ENCODE peak calls at places on chromosomes 16 and 17, in four cellular contexts. U is cardiac muscle cell, O is lower lobe of right lung, Q is heart right ventricle. E is an unnamed sample.

GRCh38 chr17:57682667-57683066 is 62.4 kb downstream of the CCDC182 start:
- DNase-seq in Q (no peak), O (no peak), U (no peak), E (no peak)

GRCh38 chr16:58234831-58235595 is 37.1 kb upstream of the CSNK2A2 start:
- DNase-seq in O (no peak), Q (no peak), U (no peak), E (no peak)

GRCh38 chr17:68621065-68621464 is 19.9 kb upstream of the FAM20A start:
- DNase-seq in U (no peak), Q (no peak), O (no peak), E (no peak)

GRCh38 chr17:64410750-64411490 is 20.3 kb upstream of the PECAM1 start:
- DNase-seq in Q (no peak), O (no peak), U (no peak), E (no peak)

GRCh38 chr16:54282202-54282922 is 4.2 kb downstream of the IRX3 start:
- DNase-seq in O (peak; percentile 78), U (peak; percentile 62), Q (peak; percentile 76), E (no peak)

GRCh38 chr17:75125984-75126383 is 5.6 kb downstream of the NT5C start:
- DNase-seq in Q (no peak), O (no peak), U (no peak), E (no peak)

GRCh38 chr17:75587718-75588545 is at the start of gene MYO15B:
- DNase-seq in Q (peak; percentile 76), O (peak; percentile 85), U (peak; percentile 62), E (peak; percentile 84)

GRCh38 chr17:57940217-57940616 is 15.0 kb downstream of the CUEDC1 start:
- DNase-seq in U (no peak), O (no peak), Q (no peak), E (no peak)

GRCh38 chr16:27171584-27171983 is 31.7 kb upstream of the KDM8 start:
- DNase-seq in O (no peak), U (no peak), Q (no peak), E (no peak)

GRCh38 chr16:2813661-2814288 is 3.3 kb upstream of the PRSS21 start:
- DNase-seq in U (no peak), O (peak; percentile 12), Q (no peak), E (no peak)

GRCh38 chr16:85384831-85385462 is 228.2 kb upstream of the GSE1 start:
- DNase-seq in O (peak; percentile 46), U (no peak), Q (peak; percentile 7), E (no peak)

GRCh38 chr17:79114455-79115301 is 40.1 kb downstream of the ENGASE start:
- DNase-seq in Q (peak; percentile 65), U (peak; percentile 7), O (peak; percentile 72), E (no peak)

GRCh38 chr17:19646788-19647696 is 1.5 kb upstream of the ALDH3A2 start:
- DNase-seq in Q (no peak), O (no peak), U (peak; percentile 21), E (no peak)

GRCh38 chr17:614637-615546 is 99.7 kb downstream of the VPS53 start:
- DNase-seq in O (no peak), Q (no peak), U (no peak), E (no peak)

GRCh38 chr16:31333686-31334649 is 21.0 kb upstream of the ITGAX start:
- DNase-seq in O (no peak), U (peak; percentile 26), Q (no peak), E (no peak)

GRCh38 chr17:74903034-74903433 is 9.6 kb upstream of the FADS6 start:
- DNase-seq in Q (no peak), O (no peak), U (no peak), E (no peak)

GRCh38 chr16:8655184-8655717 is 19.2 kb upstream of the ABAT start:
- DNase-seq in O (no peak), Q (no peak), U (peak; percentile 27), E (no peak)

GRCh38 chr17:48335858-48336500 is 94.0 kb downstream of the SKAP1 start:
- DNase-seq in U (peak; percentile 67), O (no peak), Q (no peak), E (no peak)

GRCh38 chr17:33521784-33522183 is 228.7 kb upstream of the ASIC2 start:
- DNase-seq in O (no peak), Q (no peak), U (no peak), E (no peak)

GRCh38 chr16:11665071-11665491 is 3.2 kb upstream of the SNN start:
- DNase-seq in Q (no peak), U (no peak), O (no peak), E (peak; percentile 75)

DNA sequence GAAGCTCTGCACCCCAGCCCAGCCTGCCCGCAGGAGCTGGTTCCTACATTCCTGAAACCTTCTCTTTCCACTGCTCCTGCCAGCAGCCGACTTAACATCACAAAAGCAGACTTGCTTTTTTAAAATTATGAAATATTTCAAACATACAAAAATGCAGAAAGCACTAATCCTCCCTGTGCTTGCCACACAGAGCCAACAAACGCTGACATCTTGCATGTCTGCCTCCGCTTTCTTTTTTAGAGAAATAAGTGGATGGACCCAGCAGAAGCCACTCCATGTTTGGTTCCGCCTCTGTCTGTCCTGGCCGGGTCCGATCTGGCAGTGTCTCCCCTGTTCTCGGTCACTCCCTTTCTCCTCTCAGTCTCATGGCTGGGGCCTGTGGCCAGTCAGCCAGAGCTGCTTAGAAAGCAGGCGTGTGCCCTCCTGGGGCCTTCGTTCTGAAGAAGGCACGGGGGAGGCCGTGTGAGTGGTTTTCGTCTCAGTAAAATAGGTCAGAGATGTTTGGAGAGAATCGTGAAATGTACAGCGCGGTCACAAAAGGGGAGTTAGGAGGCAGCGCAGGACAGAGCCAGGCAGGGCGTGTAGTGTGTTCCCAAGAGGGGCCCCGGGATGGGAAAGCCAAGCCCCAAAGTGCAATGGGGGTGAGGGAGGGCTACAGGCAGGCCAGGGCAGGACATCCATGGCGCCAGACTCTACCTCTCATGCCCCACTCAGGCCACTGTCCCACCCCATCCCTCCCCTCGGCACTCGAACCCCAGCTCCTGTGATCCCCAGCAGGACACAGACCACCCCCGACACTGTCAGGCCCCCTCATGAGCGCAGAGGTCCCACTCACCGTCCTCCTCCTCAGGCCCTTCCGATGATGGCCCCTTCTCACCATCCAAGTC is 23.2 kb downstream of the MXRA7 start:
- DNase-seq in O (no peak), U (no peak), Q (peak; percentile 69), E (no peak)
- TF ChIP-seq CTCF in O (no peak), U (no peak), Q (no peak), E (no peak)

GRCh38 chr17:81842378-81842724 is 7.5 kb upstream of the PPP1R27 start:
- DNase-seq in U (no peak), Q (no peak), O (no peak), E (no peak)
- H3K27ac ChIP-seq in U (no peak overlapping the region), Q (no peak overlapping the region), O (no peak overlapping the region), E (no peak overlapping the region)

GRCh38 chr17:9002610-9003354 is 18.5 kb upstream of the NTN1 start:
- DNase-seq in Q (peak; percentile 32), U (peak; percentile 18), O (no peak), E (no peak)
- TF ChIP-seq CTCF in Q (no peak), U (peak; percentile 18), O (peak; percentile 17), E (no peak)

GRCh38 chr17:42322382-42323267 is 34.3 kb downstream of the STAT5A start:
- DNase-seq in Q (peak; percentile 88), O (peak; percentile 94), U (peak; percentile 94), E (peak; percentile 97)
- H3K27ac ChIP-seq in Q (peak overlapping the region; percentile 39), O (peak overlapping the region; percentile 56), U (peak overlapping the region; percentile 31), E (no peak overlapping the region)

GRCh38 chr17:21455761-21456160 is 79.6 kb downstream of the KCNJ12 start:
- DNase-seq in Q (no peak), O (no peak), U (no peak), E (no peak)

GRCh38 chr17:21453144-21453982 is 77.2 kb downstream of the KCNJ12 start:
- DNase-seq in U (no peak), Q (no peak), O (no peak), E (no peak)

GRCh38 chr17:21458036-21458435 is 81.9 kb downstream of the KCNJ12 start:
- DNase-seq in U (no peak), Q (no peak), O (no peak), E (no peak)

GRCh38 chr17:21457051-21458026 is 81.2 kb downstream of the KCNJ12 start:
- DNase-seq in Q (peak; percentile 94), U (peak; percentile 89), O (peak; percentile 92), E (peak; percentile 97)

DNA sequence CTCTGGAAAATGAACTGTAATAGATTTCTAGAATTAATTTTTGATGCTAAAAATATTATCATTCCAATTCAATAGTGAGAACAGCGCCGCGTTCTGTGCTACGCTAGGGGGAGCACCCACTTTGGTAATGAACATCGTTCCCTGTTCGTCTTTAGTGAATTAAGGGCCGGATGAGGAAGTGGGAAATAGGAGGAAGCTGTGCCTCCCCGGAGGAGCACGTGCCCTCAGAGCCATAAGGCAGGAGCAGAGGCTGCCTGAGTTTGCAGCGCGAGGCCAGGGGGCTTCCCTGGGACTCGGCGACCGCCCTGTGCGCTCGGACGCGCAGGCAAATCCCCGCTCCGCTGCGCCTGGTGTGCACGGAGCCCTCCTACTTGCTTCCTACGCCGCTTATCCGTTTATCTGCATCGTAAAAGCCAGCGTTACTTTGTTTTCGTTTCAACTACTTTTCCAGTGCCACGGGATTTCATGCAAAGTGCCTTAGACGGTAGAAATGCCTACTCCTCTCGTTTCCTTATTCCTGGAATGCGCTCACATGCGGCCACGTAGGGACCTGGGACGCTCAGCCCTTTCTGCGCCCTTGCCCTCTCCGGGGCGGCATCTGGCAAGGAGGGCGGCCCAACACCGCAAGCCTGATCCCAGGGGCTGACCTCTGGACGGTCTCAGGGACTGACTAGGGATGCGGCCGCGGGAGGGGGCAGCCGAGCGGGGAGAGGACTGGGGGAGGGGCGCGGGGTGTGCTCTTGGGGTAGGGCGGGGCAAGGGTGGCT is 76.4 kb downstream of the KCNJ12 start:
- DNase-seq in Q (peak; percentile 40), O (peak; percentile 73), U (peak; percentile 87), E (peak; percentile 2)
- TF ChIP-seq CTCF in Q (peak; percentile 47), O (peak; percentile 54), U (peak; percentile 76), E (peak; percentile 62)

GRCh38 chr17:76747716-76748360 is 9.9 kb downstream of the MFSD11 start:
- DNase-seq in O (no peak), Q (no peak), U (no peak), E (no peak)
- H3K27ac ChIP-seq in O (peak overlapping the region; percentile 9), Q (peak overlapping the region; percentile 58), U (peak overlapping the region; percentile 93), E (no peak overlapping the region)

GRCh38 chr17:9053406-9053805 is 32.1 kb downstream of the NTN1 start:
- DNase-seq in O (no peak), Q (no peak), U (no peak), E (no peak)

GRCh38 chr17:9051561-9051960 is 30.3 kb downstream of the NTN1 start:
- DNase-seq in Q (no peak), U (no peak), O (no peak), E (no peak)

GRCh38 chr17:9052921-9053320 is 31.6 kb downstream of the NTN1 start:
- DNase-seq in U (no peak), Q (no peak), O (no peak), E (no peak)

GRCh38 chr17:9054146-9054545 is 32.8 kb downstream of the NTN1 start:
- DNase-seq in O (no peak), U (no peak), Q (no peak), E (no peak)

DNA sequence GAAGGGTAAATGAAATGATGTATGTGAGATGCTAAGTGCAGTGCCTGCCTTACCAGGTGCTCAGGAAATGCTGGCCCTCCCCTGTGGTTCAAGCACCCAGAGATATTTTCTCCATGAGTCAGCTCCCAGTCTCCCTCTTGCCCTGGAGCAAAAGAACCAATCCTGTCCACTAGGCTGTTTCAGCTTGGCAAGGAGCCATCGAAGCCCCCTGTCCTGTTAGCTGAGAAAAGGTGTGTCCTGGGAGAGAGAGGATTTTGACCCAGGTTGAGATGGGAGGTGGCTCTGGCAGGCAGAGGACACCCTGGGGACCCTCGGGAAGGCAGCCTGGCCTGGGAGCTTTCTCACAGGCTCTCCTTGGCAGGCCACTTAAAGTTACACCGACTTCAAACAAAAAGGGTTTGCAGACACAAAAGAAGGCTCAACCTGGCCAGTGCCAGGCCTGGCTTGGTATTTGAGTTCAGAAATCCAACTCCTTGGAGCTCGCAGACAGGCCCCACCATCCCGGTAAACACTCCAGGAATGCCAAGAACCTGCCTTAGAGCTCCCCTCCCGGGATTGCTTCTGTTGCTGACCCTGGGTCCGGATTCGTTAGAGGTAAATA is 29.6 kb downstream of the NTN1 start:
- DNase-seq in O (no peak), U (no peak), Q (no peak), E (no peak)
- TF ChIP-seq CTCF in O (no peak), U (no peak), Q (no peak), E (no peak)

E was measured in CD8-positive, alpha-beta T cell.